ENCODE peak calls at places on chromosomes 12 and 14, in six cellular contexts. One of them, this sample, is unnamed.

GRCh38 chr12:103330672-103331071 is 165.1 kb downstream of the C12orf42 start:
- DNase-seq in HTR-8/SVneo: no peak
- DNase-seq in stimulated activated CD4-positive, alpha-beta T cell treated with anti-CD3 and anti-CD28 coated beads, Interleukin-1b, Interleukin-23, amount 100 ng/mL, for 1 hour: no peak
- DNase-seq in NB4: no peak
- DNase-seq in ACHN: no peak
- DNase-seq in CD4-positive, alpha-beta T cell: no peak
- DNase-seq in this sample: no peak

GRCh38 chr12:6559500-6559899 is 3.7 kb upstream of the IFFO1 start:
- DNase-seq in HTR-8/SVneo: no peak
- DNase-seq in stimulated activated CD4-positive, alpha-beta T cell treated with anti-CD3 and anti-CD28 coated beads, Interleukin-1b, Interleukin-23, amount 100 ng/mL, for 1 hour: no peak
- DNase-seq in NB4: no peak
- DNase-seq in ACHN: no peak
- DNase-seq in CD4-positive, alpha-beta T cell: no peak
- DNase-seq in this sample: no peak

GRCh38 chr14:33404054-33404453 is 465.4 kb downstream of the NPAS3 start:
- DNase-seq in HTR-8/SVneo: peak; percentile 2
- DNase-seq in stimulated activated CD4-positive, alpha-beta T cell treated with anti-CD3 and anti-CD28 coated beads, Interleukin-1b, Interleukin-23, amount 100 ng/mL, for 1 hour: no peak
- DNase-seq in NB4: no peak
- DNase-seq in ACHN: peak; percentile 39
- DNase-seq in CD4-positive, alpha-beta T cell: no peak
- DNase-seq in this sample: no peak

GRCh38 chr14:77151245-77151644 is 9.7 kb upstream of the ZDHHC22 start:
- DNase-seq in HTR-8/SVneo: peak; percentile 52
- DNase-seq in stimulated activated CD4-positive, alpha-beta T cell treated with anti-CD3 and anti-CD28 coated beads, Interleukin-1b, Interleukin-23, amount 100 ng/mL, for 1 hour: no peak
- DNase-seq in NB4: peak; percentile 28
- DNase-seq in ACHN: peak; percentile 28
- DNase-seq in CD4-positive, alpha-beta T cell: no peak
- DNase-seq in this sample: peak; percentile 76

GRCh38 chr12:123808167-123808566 is 46.1 kb downstream of the DNAH10 start:
- DNase-seq in HTR-8/SVneo: no peak
- DNase-seq in stimulated activated CD4-positive, alpha-beta T cell treated with anti-CD3 and anti-CD28 coated beads, Interleukin-1b, Interleukin-23, amount 100 ng/mL, for 1 hour: no peak
- DNase-seq in NB4: no peak
- DNase-seq in ACHN: peak; percentile 29
- DNase-seq in CD4-positive, alpha-beta T cell: no peak
- DNase-seq in this sample: peak; percentile 76

GRCh38 chr14:89308232-89308959 is 108.6 kb downstream of the FOXN3 start:
- DNase-seq in HTR-8/SVneo: no peak
- DNase-seq in stimulated activated CD4-positive, alpha-beta T cell treated with anti-CD3 and anti-CD28 coated beads, Interleukin-1b, Interleukin-23, amount 100 ng/mL, for 1 hour: no peak
- DNase-seq in NB4: peak; percentile 49
- DNase-seq in ACHN: no peak
- DNase-seq in CD4-positive, alpha-beta T cell: no peak
- DNase-seq in this sample: no peak

GRCh38 chr14:79534703-79535353 is 676.5 kb downstream of the DIO2 start:
- DNase-seq in HTR-8/SVneo: no peak
- DNase-seq in stimulated activated CD4-positive, alpha-beta T cell treated with anti-CD3 and anti-CD28 coated beads, Interleukin-1b, Interleukin-23, amount 100 ng/mL, for 1 hour: no peak
- DNase-seq in NB4: no peak
- DNase-seq in ACHN: no peak
- DNase-seq in CD4-positive, alpha-beta T cell: no peak
- DNase-seq in this sample: no peak

GRCh38 chr12:113152835-113153814 is 3.6 kb downstream of the CFAP73 start:
- DNase-seq in HTR-8/SVneo: peak; percentile 89
- DNase-seq in stimulated activated CD4-positive, alpha-beta T cell treated with anti-CD3 and anti-CD28 coated beads, Interleukin-1b, Interleukin-23, amount 100 ng/mL, for 1 hour: no peak
- DNase-seq in NB4: peak; percentile 90
- DNase-seq in ACHN: peak; percentile 93
- DNase-seq in CD4-positive, alpha-beta T cell: peak; percentile 49
- DNase-seq in this sample: peak; percentile 94

GRCh38 chr14:92491782-92492181 is 21.8 kb upstream of the RIN3 start:
- DNase-seq in HTR-8/SVneo: no peak
- DNase-seq in stimulated activated CD4-positive, alpha-beta T cell treated with anti-CD3 and anti-CD28 coated beads, Interleukin-1b, Interleukin-23, amount 100 ng/mL, for 1 hour: no peak
- DNase-seq in NB4: no peak
- DNase-seq in ACHN: no peak
- DNase-seq in CD4-positive, alpha-beta T cell: no peak
- DNase-seq in this sample: peak; percentile 2

GRCh38 chr12:57571926-57572762 is 18.8 kb upstream of the PIP4K2C start:
- DNase-seq in HTR-8/SVneo: no peak
- DNase-seq in stimulated activated CD4-positive, alpha-beta T cell treated with anti-CD3 and anti-CD28 coated beads, Interleukin-1b, Interleukin-23, amount 100 ng/mL, for 1 hour: no peak
- DNase-seq in NB4: no peak
- DNase-seq in ACHN: no peak
- DNase-seq in CD4-positive, alpha-beta T cell: no peak
- DNase-seq in this sample: no peak

GRCh38 chr14:48323655-48324054 is 648.2 kb upstream of the MDGA2 start:
- DNase-seq in HTR-8/SVneo: peak; percentile 47
- DNase-seq in stimulated activated CD4-positive, alpha-beta T cell treated with anti-CD3 and anti-CD28 coated beads, Interleukin-1b, Interleukin-23, amount 100 ng/mL, for 1 hour: no peak
- DNase-seq in NB4: no peak
- DNase-seq in ACHN: no peak
- DNase-seq in CD4-positive, alpha-beta T cell: no peak
- DNase-seq in this sample: no peak

GRCh38 chr14:50031534-50032313 is 84.6 kb downstream of the VCPKMT start:
- DNase-seq in HTR-8/SVneo: no peak
- DNase-seq in stimulated activated CD4-positive, alpha-beta T cell treated with anti-CD3 and anti-CD28 coated beads, Interleukin-1b, Interleukin-23, amount 100 ng/mL, for 1 hour: no peak
- DNase-seq in NB4: no peak
- DNase-seq in ACHN: no peak
- DNase-seq in CD4-positive, alpha-beta T cell: no peak
- DNase-seq in this sample: no peak

GRCh38 chr12:67943295-67943892 is 45.9 kb upstream of the IFNG-AS1 start:
- DNase-seq in HTR-8/SVneo: peak; percentile 54
- DNase-seq in stimulated activated CD4-positive, alpha-beta T cell treated with anti-CD3 and anti-CD28 coated beads, Interleukin-1b, Interleukin-23, amount 100 ng/mL, for 1 hour: peak; percentile 13
- DNase-seq in NB4: peak; percentile 63
- DNase-seq in ACHN: peak; percentile 84
- DNase-seq in CD4-positive, alpha-beta T cell: peak; percentile 39
- DNase-seq in this sample: peak; percentile 24

GRCh38 chr14:44942436-44942835 is 19.3 kb downstream of the KLHL28 start:
- DNase-seq in HTR-8/SVneo: no peak
- DNase-seq in stimulated activated CD4-positive, alpha-beta T cell treated with anti-CD3 and anti-CD28 coated beads, Interleukin-1b, Interleukin-23, amount 100 ng/mL, for 1 hour: no peak
- DNase-seq in NB4: no peak
- DNase-seq in ACHN: no peak
- DNase-seq in CD4-positive, alpha-beta T cell: no peak
- DNase-seq in this sample: no peak

GRCh38 chr12:56864318-56864717 is 69.9 kb downstream of the SDR9C7 start:
- DNase-seq in HTR-8/SVneo: no peak
- DNase-seq in stimulated activated CD4-positive, alpha-beta T cell treated with anti-CD3 and anti-CD28 coated beads, Interleukin-1b, Interleukin-23, amount 100 ng/mL, for 1 hour: no peak
- DNase-seq in NB4: no peak
- DNase-seq in ACHN: no peak
- DNase-seq in CD4-positive, alpha-beta T cell: no peak
- DNase-seq in this sample: no peak

GRCh38 chr12:55715169-55715764 is 579 bp upstream of the BLOC1S1 start:
- DNase-seq in HTR-8/SVneo: no peak
- DNase-seq in stimulated activated CD4-positive, alpha-beta T cell treated with anti-CD3 and anti-CD28 coated beads, Interleukin-1b, Interleukin-23, amount 100 ng/mL, for 1 hour: no peak
- DNase-seq in NB4: no peak
- DNase-seq in ACHN: no peak
- DNase-seq in CD4-positive, alpha-beta T cell: no peak
- DNase-seq in this sample: no peak

GRCh38 chr14:60357551-60357930 is 108.5 kb downstream of the PPM1A start:
- DNase-seq in HTR-8/SVneo: no peak
- DNase-seq in stimulated activated CD4-positive, alpha-beta T cell treated with anti-CD3 and anti-CD28 coated beads, Interleukin-1b, Interleukin-23, amount 100 ng/mL, for 1 hour: no peak
- DNase-seq in NB4: no peak
- DNase-seq in ACHN: no peak
- DNase-seq in CD4-positive, alpha-beta T cell: no peak
- DNase-seq in this sample: no peak

GRCh38 chr12:58787021-58787760 is 133.1 kb downstream of the LRIG3 start:
- DNase-seq in HTR-8/SVneo: no peak
- DNase-seq in stimulated activated CD4-positive, alpha-beta T cell treated with anti-CD3 and anti-CD28 coated beads, Interleukin-1b, Interleukin-23, amount 100 ng/mL, for 1 hour: no peak
- DNase-seq in NB4: peak; percentile 8
- DNase-seq in ACHN: no peak
- DNase-seq in CD4-positive, alpha-beta T cell: no peak
- DNase-seq in this sample: no peak

GRCh38 chr12:32273063-32273521 is 126.3 kb upstream of the FGD4 start:
- DNase-seq in HTR-8/SVneo: no peak
- DNase-seq in stimulated activated CD4-positive, alpha-beta T cell treated with anti-CD3 and anti-CD28 coated beads, Interleukin-1b, Interleukin-23, amount 100 ng/mL, for 1 hour: no peak
- DNase-seq in NB4: no peak
- DNase-seq in ACHN: peak; percentile 35
- DNase-seq in CD4-positive, alpha-beta T cell: no peak
- DNase-seq in this sample: no peak

GRCh38 chr12:128820253-128820652 is 3.5 kb downstream of the SLC15A4 start:
- DNase-seq in HTR-8/SVneo: no peak
- DNase-seq in stimulated activated CD4-positive, alpha-beta T cell treated with anti-CD3 and anti-CD28 coated beads, Interleukin-1b, Interleukin-23, amount 100 ng/mL, for 1 hour: no peak
- DNase-seq in NB4: no peak
- DNase-seq in ACHN: no peak
- DNase-seq in CD4-positive, alpha-beta T cell: no peak
- DNase-seq in this sample: no peak

GRCh38 chr12:23001487-23001886 is 376.5 kb downstream of the ETNK1 start:
- DNase-seq in HTR-8/SVneo: no peak
- DNase-seq in stimulated activated CD4-positive, alpha-beta T cell treated with anti-CD3 and anti-CD28 coated beads, Interleukin-1b, Interleukin-23, amount 100 ng/mL, for 1 hour: no peak
- DNase-seq in NB4: no peak
- DNase-seq in ACHN: no peak
- DNase-seq in CD4-positive, alpha-beta T cell: no peak
- DNase-seq in this sample: no peak

GRCh38 chr14:97021571-97022171 is 224.5 kb downstream of the VRK1 start:
- DNase-seq in HTR-8/SVneo: peak; percentile 20
- DNase-seq in stimulated activated CD4-positive, alpha-beta T cell treated with anti-CD3 and anti-CD28 coated beads, Interleukin-1b, Interleukin-23, amount 100 ng/mL, for 1 hour: no peak
- DNase-seq in NB4: no peak
- DNase-seq in ACHN: no peak
- DNase-seq in CD4-positive, alpha-beta T cell: no peak
- DNase-seq in this sample: peak; percentile 39

GRCh38 chr12:97921957-97922722 is 459.5 kb downstream of the RMST start:
- DNase-seq in HTR-8/SVneo: peak; percentile 9
- DNase-seq in stimulated activated CD4-positive, alpha-beta T cell treated with anti-CD3 and anti-CD28 coated beads, Interleukin-1b, Interleukin-23, amount 100 ng/mL, for 1 hour: no peak
- DNase-seq in NB4: no peak
- DNase-seq in ACHN: no peak
- DNase-seq in CD4-positive, alpha-beta T cell: no peak
- DNase-seq in this sample: no peak

GRCh38 chr14:103808403-103809001 is 38.9 kb downstream of the PPP1R13B start:
- DNase-seq in HTR-8/SVneo: peak; percentile 70
- DNase-seq in stimulated activated CD4-positive, alpha-beta T cell treated with anti-CD3 and anti-CD28 coated beads, Interleukin-1b, Interleukin-23, amount 100 ng/mL, for 1 hour: peak; percentile 9
- DNase-seq in NB4: peak; percentile 63
- DNase-seq in ACHN: peak; percentile 67
- DNase-seq in CD4-positive, alpha-beta T cell: peak; percentile 48
- DNase-seq in this sample: peak; percentile 81

GRCh38 chr14:75522224-75522764 is at the start of gene BATF:
- DNase-seq in HTR-8/SVneo: no peak
- DNase-seq in stimulated activated CD4-positive, alpha-beta T cell treated with anti-CD3 and anti-CD28 coated beads, Interleukin-1b, Interleukin-23, amount 100 ng/mL, for 1 hour: peak; percentile 42
- DNase-seq in NB4: peak; percentile 74
- DNase-seq in ACHN: no peak
- DNase-seq in CD4-positive, alpha-beta T cell: peak; percentile 58
- DNase-seq in this sample: no peak

GRCh38 chr14:99677231-99677891 is 6.7 kb upstream of the CYP46A1 start:
- DNase-seq in HTR-8/SVneo: no peak
- DNase-seq in stimulated activated CD4-positive, alpha-beta T cell treated with anti-CD3 and anti-CD28 coated beads, Interleukin-1b, Interleukin-23, amount 100 ng/mL, for 1 hour: no peak
- DNase-seq in NB4: no peak
- DNase-seq in ACHN: no peak
- DNase-seq in CD4-positive, alpha-beta T cell: no peak
- DNase-seq in this sample: no peak

GRCh38 chr14:90726656-90727055 is 89.6 kb downstream of the TTC7B start:
- DNase-seq in HTR-8/SVneo: no peak
- DNase-seq in stimulated activated CD4-positive, alpha-beta T cell treated with anti-CD3 and anti-CD28 coated beads, Interleukin-1b, Interleukin-23, amount 100 ng/mL, for 1 hour: no peak
- DNase-seq in NB4: no peak
- DNase-seq in ACHN: no peak
- DNase-seq in CD4-positive, alpha-beta T cell: no peak
- DNase-seq in this sample: peak; percentile 33

GRCh38 chr12:45415393-45415817 is 199.5 kb downstream of the ANO6 start:
- DNase-seq in HTR-8/SVneo: peak; percentile 88
- DNase-seq in stimulated activated CD4-positive, alpha-beta T cell treated with anti-CD3 and anti-CD28 coated beads, Interleukin-1b, Interleukin-23, amount 100 ng/mL, for 1 hour: no peak
- DNase-seq in NB4: peak; percentile 70
- DNase-seq in ACHN: peak; percentile 100
- DNase-seq in CD4-positive, alpha-beta T cell: no peak
- DNase-seq in this sample: no peak